ENCODE peak calls at places on chromosomes 12 and 14, in nine cellular contexts. X, S, L, A, J, E, H, B and W are unnamed samples. For H3K36me3 and H3K4me1, the result is how much of the 10 kb centered on the place peaks cover.

GRCh38 chr12:69057742-69058141 is 124.8 kb upstream of the CPM start:
- DNase-seq in X (no peak), S (no peak), L (no peak), A (no peak), J (no peak), E (no peak), H (no peak), B (no peak), W (no peak)

GRCh38 chr12:51390457-51391046 is 654 bp downstream of the GALNT6 start:
- DNase-seq in X (no peak), S (no peak), L (no peak), A (no peak), J (no peak), E (no peak), H (no peak), B (peak), W (no peak)

GRCh38 chr12:120468846-120469449 is 600 bp downstream of the SRSF9 start:
- DNase-seq in X (no peak), S (peak), L (peak), A (no peak), J (no peak), E (peak), H (peak), B (peak), W (peak)

GRCh38 chr14:71242237-71242748 is 335.0 kb downstream of the PCNX1 start:
- DNase-seq in X (no peak), S (peak), L (no peak), A (no peak), J (no peak), E (no peak), H (no peak), B (peak), W (no peak)

GRCh38 chr12:81077329-81077685 is 572 bp upstream of the ACSS3 start:
- DNase-seq in X (no peak), S (no peak), L (peak), A (peak), J (peak), E (no peak), H (no peak), B (no peak), W (no peak)

GRCh38 chr14:91374897-91375747 is 42.5 kb downstream of the CCDC88C start:
- DNase-seq in X (peak), S (no peak), L (no peak), A (no peak), J (peak), E (peak), H (no peak), B (no peak), W (no peak)

GRCh38 chr14:99603471-99603933 is 505 bp downstream of the CCDC85C start:
- DNase-seq in X (peak), S (peak), L (no peak), A (no peak), J (peak), E (peak), H (no peak), B (no peak), W (peak)

GRCh38 chr12:116878567-116879508 is 2.4 kb downstream of the HRK start:
- DNase-seq in X (no peak), S (no peak), L (no peak), A (no peak), J (peak), E (no peak), H (no peak), B (no peak), W (peak)

GRCh38 chr12:131141483-131141882 is 187.8 kb downstream of the ADGRD1 start:
- DNase-seq in X (no peak), S (no peak), L (no peak), A (no peak), J (no peak), E (no peak), H (no peak), B (no peak), W (no peak)

GRCh38 chr12:575129-575502 is 88.1 kb downstream of the NINJ2 start:
- DNase-seq in X (no peak), S (no peak), L (no peak), A (peak), J (no peak), E (no peak), H (peak), B (peak), W (no peak)

GRCh38 chr12:65187665-65188064 is 18.3 kb downstream of the LEMD3 start:
- DNase-seq in X (no peak), S (no peak), L (no peak), A (no peak), J (no peak), E (no peak), H (no peak), B (no peak), W (no peak)

GRCh38 chr12:54352891-54353874 is 11.1 kb downstream of the GPR84 start:
- DNase-seq in X (no peak), S (peak), L (no peak), A (peak), J (peak), E (no peak), H (no peak), B (no peak), W (no peak)

DNA sequence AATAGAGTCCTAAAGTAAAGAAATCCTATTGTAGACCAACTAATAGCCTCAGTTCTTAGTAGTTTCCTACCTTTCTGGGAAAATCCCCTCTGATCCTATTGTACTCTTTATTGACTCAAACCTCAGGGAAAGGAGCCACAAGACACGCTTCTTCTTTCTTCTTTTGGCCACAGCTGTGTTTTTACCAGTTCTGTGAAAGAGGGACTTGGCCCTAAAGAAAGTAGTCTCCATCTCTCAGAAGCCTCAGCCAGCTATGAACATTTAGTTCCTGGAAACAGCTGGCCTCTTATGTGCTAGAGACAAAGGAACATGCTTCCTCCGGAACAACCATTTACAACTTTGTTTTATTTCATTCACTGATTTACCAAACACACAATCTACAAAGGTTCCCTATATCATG is 66.1 kb upstream of the ARID2 start:
- DNase-seq in X (no peak), S (no peak), L (no peak), A (no peak), J (no peak), E (no peak), H (no peak), B (no peak), W (no peak)
- H3K4me3 ChIP-seq in X (no peak), S (no peak), L (no peak), A (no peak), J (peak), E (no peak), H (no peak), B (no peak), W (no peak)

GRCh38 chr14:101418601-101419000 is 142.7 kb upstream of the DIO3 start:
- DNase-seq in X (no peak), S (no peak), L (no peak), A (no peak), J (no peak), E (no peak), H (no peak), B (no peak), W (no peak)

GRCh38 chr14:101412741-101413140 is 148.6 kb upstream of the DIO3 start:
- DNase-seq in X (no peak), S (no peak), L (no peak), A (no peak), J (no peak), E (no peak), H (no peak), B (no peak), W (no peak)

GRCh38 chr14:101411770-101412169 is 149.5 kb upstream of the DIO3 start:
- DNase-seq in X (no peak), S (no peak), L (no peak), A (no peak), J (no peak), E (no peak), H (no peak), B (no peak), W (no peak)

GRCh38 chr14:101417434-101417833 is 143.9 kb upstream of the DIO3 start:
- DNase-seq in X (no peak), S (no peak), L (no peak), A (no peak), J (no peak), E (no peak), H (no peak), B (no peak), W (no peak)
- H3K36me3 ChIP-seq in X (under half), S (under half), L (under half), A (under half), J (under half), E (under half), H (under half), B (under half), W (under half)

GRCh38 chr12:109463776-109464175 is 13.3 kb downstream of the KCTD10 start:
- DNase-seq in X (no peak), S (no peak), L (no peak), A (no peak), J (no peak), E (no peak), H (no peak), B (no peak), W (no peak)
- H3K4me1 ChIP-seq in X (under half), S (under half), L (half or more), A (under half), J (under half), E (under half), H (half or more), B (half or more), W (half or more)

GRCh38 chr12:77062846-77063461 is 2.4 kb downstream of the E2F7 start:
- DNase-seq in X (no peak), S (peak), L (no peak), A (no peak), J (no peak), E (no peak), H (no peak), B (no peak), W (no peak)
- H3K4me3 ChIP-seq in X (peak), S (peak), L (peak), A (no peak), J (no peak), E (no peak), H (peak), B (peak), W (no peak)